ENCODE peak calls at places on chromosomes 5 and 9, in seven cellular contexts. P is IMR-90, C is neuronal stem cell, W is mesendoderm, A is H9, L is mesenchymal stem cell, Q is H1. V is an unnamed sample.

GRCh38 chr5:18487928-18488480 is 853.7 kb downstream of the TAF11L14 start:
- DNase-seq in P (no peak), C (no peak), W (no peak), A (no peak), L (peak; percentile 3), Q (no peak), V (no peak)

GRCh38 chr5:61840354-61840753 is 465.7 kb upstream of the KIF2A start:
- DNase-seq in P (no peak), C (no peak), W (peak; percentile 91), A (no peak), L (no peak), Q (no peak), V (no peak)

GRCh38 chr9:133643978-133644760 is 8.0 kb downstream of the DBH start:
- DNase-seq in P (no peak), C (no peak), W (no peak), A (no peak), L (no peak), Q (no peak), V (no peak)

GRCh38 chr9:109779711-109780452 is at the start of gene PALM2AKAP2:
- DNase-seq in P (peak; percentile 68), C (peak; percentile 74), W (peak; percentile 81), A (peak; percentile 68), L (peak; percentile 79), Q (no peak), V (peak; percentile 8)

GRCh38 chr5:35987776-35988175 is 3.4 kb downstream of the UGT3A1 start:
- DNase-seq in P (no peak), C (no peak), W (no peak), A (no peak), L (no peak), Q (no peak), V (no peak)

GRCh38 chr5:59450245-59450644 is 443.3 kb downstream of the PDE4D start:
- DNase-seq in P (no peak), C (no peak), W (peak; percentile 20), A (no peak), L (no peak), Q (no peak), V (peak; percentile 4)

GRCh38 chr5:173984218-173984617 is 4.8 kb upstream of the C5orf47 start:
- DNase-seq in P (peak; percentile 28), C (no peak), W (peak; percentile 69), A (peak; percentile 57), L (peak; percentile 45), Q (no peak), V (peak; percentile 32)

GRCh38 chr9:21994526-21994995 is at the start of gene CDKN2B-AS1:
- DNase-seq in P (peak; percentile 76), C (no peak), W (peak; percentile 59), A (peak; percentile 62), L (peak; percentile 89), Q (no peak), V (peak; percentile 63)

GRCh38 chr5:123294544-123294943 is 128.7 kb downstream of the CEP120 start:
- DNase-seq in P (no peak), C (no peak), W (no peak), A (no peak), L (no peak), Q (no peak), V (no peak)

GRCh38 chr5:116696356-116696755 is 121.7 kb upstream of the SEMA6A start:
- DNase-seq in P (no peak), C (peak; percentile 26), W (peak; percentile 50), A (no peak), L (peak; percentile 30), Q (no peak), V (no peak)

GRCh38 chr5:135126688-135127603 is 92.9 kb upstream of the PITX1 start:
- DNase-seq in P (no peak), C (no peak), W (no peak), A (no peak), L (no peak), Q (no peak), V (peak; percentile 69)

GRCh38 chr5:96256795-96257470 is 176.1 kb downstream of the PCSK1 start:
- DNase-seq in P (peak; percentile 96), C (no peak), W (peak; percentile 41), A (no peak), L (peak; percentile 95), Q (no peak), V (peak; percentile 79)

GRCh38 chr9:110891760-110892159 is 146.5 kb downstream of the LPAR1 start:
- DNase-seq in P (peak; percentile 75), C (no peak), W (no peak), A (no peak), L (no peak), Q (no peak), V (no peak)

GRCh38 chr5:143398451-143399237 is 4.8 kb downstream of the NR3C1 start:
- DNase-seq in P (peak; percentile 12), C (no peak), W (no peak), A (no peak), L (no peak), Q (no peak), V (no peak)

GRCh38 chr5:57174128-57174849 is 430 bp downstream of the GPBP1 start:
- DNase-seq in P (no peak), C (no peak), W (peak; percentile 66), A (no peak), L (peak; percentile 57), Q (no peak), V (peak; percentile 55)

GRCh38 chr9:118533101-118533500 is 828.9 kb downstream of the TLR4 start:
- DNase-seq in P (no peak), C (no peak), W (no peak), A (no peak), L (peak; percentile 17), Q (no peak), V (peak; percentile 32)

GRCh38 chr9:124196814-124197176 is 61.0 kb upstream of the NEK6 start:
- DNase-seq in P (no peak), C (no peak), W (no peak), A (no peak), L (no peak), Q (no peak), V (no peak)

GRCh38 chr5:80963521-80963895 is 3.3 kb downstream of the RASGRF2 start:
- DNase-seq in P (peak; percentile 3), C (no peak), W (no peak), A (no peak), L (peak; percentile 44), Q (no peak), V (no peak)

GRCh38 chr5:81187885-81188284 is 45.2 kb upstream of the CKMT2 start:
- DNase-seq in P (no peak), C (no peak), W (no peak), A (no peak), L (no peak), Q (no peak), V (no peak)

GRCh38 chr5:103464801-103465484 is 97.6 kb downstream of the NUDT12 start:
- DNase-seq in P (no peak), C (no peak), W (peak; percentile 18), A (no peak), L (no peak), Q (no peak), V (no peak)

GRCh38 chr5:103232393-103232999 is 26.1 kb upstream of the MACIR start:
- DNase-seq in P (peak; percentile 55), C (no peak), W (peak; percentile 37), A (no peak), L (peak; percentile 57), Q (no peak), V (peak; percentile 71)

GRCh38 chr5:168676499-168676898 is 97.3 kb upstream of the PANK3 start:
- DNase-seq in P (no peak), C (no peak), W (no peak), A (no peak), L (no peak), Q (no peak), V (no peak)

GRCh38 chr5:50874277-50874984 is 208.0 kb downstream of the PARP8 start:
- DNase-seq in P (no peak), C (no peak), W (no peak), A (no peak), L (peak; percentile 12), Q (no peak), V (peak; percentile 38)

GRCh38 chr5:50873594-50874276 is 207.3 kb downstream of the PARP8 start:
- DNase-seq in P (no peak), C (no peak), W (no peak), A (no peak), L (no peak), Q (no peak), V (no peak)

GRCh38 chr5:50874985-50875330 is 208.5 kb downstream of the PARP8 start:
- DNase-seq in P (no peak), C (no peak), W (no peak), A (no peak), L (no peak), Q (no peak), V (no peak)
- H3K9ac ChIP-seq in P (no peak overlapping the region), C (no peak overlapping the region), W (no peak overlapping the region), A (no peak overlapping the region), L (no peak overlapping the region), Q (no peak overlapping the region), V (no peak overlapping the region)

GRCh38 chr9:19127881-19128719 is 808 bp upstream of the PLIN2 start:
- DNase-seq in P (no peak), C (peak; percentile 38), W (peak; percentile 63), A (peak; percentile 54), L (peak; percentile 73), Q (no peak), V (peak; percentile 61)
- H3K18ac ChIP-seq in P (peak overlapping the region; percentile 89), C (peak overlapping the region; percentile 98), W (peak overlapping the region; percentile 95), A (peak overlapping the region; percentile 94), L (peak overlapping the region; percentile 96), Q (peak overlapping the region; percentile 93), V (peak overlapping the region; percentile 97)

GRCh38 chr9:78902051-78902450 is 605.1 kb downstream of the PSAT1 start:
- DNase-seq in P (no peak), C (no peak), W (no peak), A (no peak), L (no peak), Q (no peak), V (no peak)

GRCh38 chr9:78903581-78903980 is 606.7 kb downstream of the PSAT1 start:
- DNase-seq in P (peak; percentile 62), C (no peak), W (no peak), A (no peak), L (no peak), Q (no peak), V (no peak)

GRCh38 chr9:78900500-78900899 is 603.6 kb downstream of the PSAT1 start:
- DNase-seq in P (peak; percentile 37), C (no peak), W (no peak), A (no peak), L (no peak), Q (no peak), V (no peak)

GRCh38 chr9:78898239-78898638 is 601.3 kb downstream of the PSAT1 start:
- DNase-seq in P (peak; percentile 45), C (no peak), W (no peak), A (no peak), L (no peak), Q (no peak), V (no peak)

GRCh38 chr9:78899006-78899405 is 602.1 kb downstream of the PSAT1 start:
- DNase-seq in P (no peak), C (no peak), W (peak; percentile 11), A (no peak), L (no peak), Q (no peak), V (peak; percentile 63)
- H2AK5ac ChIP-seq in P (peak overlapping the region; percentile 41), C (no peak overlapping the region), W (no peak overlapping the region), A (no peak overlapping the region), L (no peak overlapping the region), Q (no peak overlapping the region), V (no peak overlapping the region)

GRCh38 chr9:69180200-69180599 is 6.1 kb downstream of the TJP2 start:
- DNase-seq in P (no peak), C (no peak), W (no peak), A (no peak), L (no peak), Q (no peak), V (no peak)
- H3K9ac ChIP-seq in P (no peak overlapping the region), C (no peak overlapping the region), W (no peak overlapping the region), A (no peak overlapping the region), L (peak overlapping the region; percentile 59), Q (no peak overlapping the region), V (no peak overlapping the region)

V was measured in trophoblast cell.